ENCODE peak calls at places on chromosome 4, in seven cellular contexts. I, C, W, G, N, R and P are unnamed samples.

GRCh38 chr4:38663021-38663800 is 788 bp upstream of the KLF3 start:
- DNase-seq in I (no peak), C (peak; percentile 71), W (peak; percentile 56), G (peak; percentile 38), N (peak; percentile 32), R (no peak), P (peak; percentile 86)

GRCh38 chr4:174631901-174632758 is 109.8 kb upstream of the HPGD start:
- DNase-seq in I (no peak), C (no peak), W (peak; percentile 39), G (peak; percentile 62), N (peak; percentile 58), R (peak; percentile 47), P (peak; percentile 6)

GRCh38 chr4:185726931-185727330 is 85.1 kb downstream of the SORBS2 start:
- DNase-seq in I (no peak), C (no peak), W (no peak), G (no peak), N (peak; percentile 75), R (no peak), P (no peak)

GRCh38 chr4:57037982-57038604 is 59.4 kb downstream of the POLR2B start:
- DNase-seq in I (no peak), C (peak; percentile 54), W (peak; percentile 77), G (peak; percentile 56), N (peak; percentile 66), R (peak; percentile 51), P (peak; percentile 81)

GRCh38 chr4:55838356-55838755 is 15.1 kb upstream of the EXOC1 start:
- DNase-seq in I (no peak), C (no peak), W (no peak), G (no peak), N (no peak), R (no peak), P (no peak)

GRCh38 chr4:44806076-44806475 is 79.7 kb upstream of the GNPDA2 start:
- DNase-seq in I (no peak), C (no peak), W (no peak), G (no peak), N (no peak), R (no peak), P (no peak)

GRCh38 chr4:19592391-19592790 is 659.3 kb upstream of the SLIT2 start:
- DNase-seq in I (no peak), C (no peak), W (no peak), G (no peak), N (peak; percentile 7), R (no peak), P (no peak)

GRCh38 chr4:136557396-136557795 is 974.9 kb downstream of the PCDH18 start:
- DNase-seq in I (no peak), C (no peak), W (no peak), G (no peak), N (no peak), R (no peak), P (no peak)

GRCh38 chr4:95014068-95014467 is 256.3 kb downstream of the BMPR1B start:
- DNase-seq in I (no peak), C (no peak), W (no peak), G (no peak), N (no peak), R (no peak), P (no peak)

GRCh38 chr4:82519776-82520175 is 42.0 kb downstream of the TMEM150C start:
- DNase-seq in I (no peak), C (no peak), W (no peak), G (no peak), N (no peak), R (no peak), P (no peak)

GRCh38 chr4:72896515-72896914 is 173.0 kb downstream of the COX18 start:
- DNase-seq in I (no peak), C (no peak), W (no peak), G (peak; percentile 11), N (peak; percentile 46), R (peak; percentile 10), P (no peak)

GRCh38 chr4:165684177-165684870 is 188.7 kb upstream of the TLL1 start:
- DNase-seq in I (no peak), C (no peak), W (no peak), G (no peak), N (peak; percentile 64), R (peak; percentile 74), P (no peak)

GRCh38 chr4:173924561-173924960 is 358.9 kb downstream of the FBXO8 start:
- DNase-seq in I (no peak), C (no peak), W (no peak), G (no peak), N (peak; percentile 2), R (no peak), P (no peak)

GRCh38 chr4:54937501-54937900 is 187.9 kb downstream of the KDR start:
- DNase-seq in I (no peak), C (no peak), W (no peak), G (no peak), N (no peak), R (no peak), P (no peak)

GRCh38 chr4:177404980-177405379 is 37.3 kb downstream of the AGA start:
- DNase-seq in I (no peak), C (no peak), W (no peak), G (no peak), N (peak; percentile 42), R (no peak), P (no peak)

GRCh38 chr4:3252831-3253641 is 4.1 kb downstream of the MSANTD1 start:
- DNase-seq in I (no peak), C (no peak), W (no peak), G (no peak), N (no peak), R (no peak), P (peak; percentile 3)

GRCh38 chr4:113587640-113588275 is 173.8 kb downstream of the CAMK2D start:
- DNase-seq in I (no peak), C (no peak), W (no peak), G (no peak), N (no peak), R (no peak), P (no peak)

GRCh38 chr4:110877728-110878382 is 255.0 kb upstream of the PITX2 start:
- DNase-seq in I (no peak), C (no peak), W (no peak), G (no peak), N (no peak), R (no peak), P (no peak)

GRCh38 chr4:176207839-176208238 is 12.5 kb upstream of the SPATA4 start:
- DNase-seq in I (no peak), C (no peak), W (no peak), G (no peak), N (no peak), R (no peak), P (no peak)

GRCh38 chr4:83964996-83965541 is 429.2 kb downstream of the GPAT3 start:
- DNase-seq in I (no peak), C (no peak), W (no peak), G (peak; percentile 18), N (peak; percentile 42), R (peak; percentile 18), P (no peak)

GRCh38 chr4:61273237-61273636 is 73.1 kb downstream of the ADGRL3 start:
- DNase-seq in I (no peak), C (no peak), W (no peak), G (peak; percentile 0), N (no peak), R (no peak), P (no peak)

GRCh38 chr4:44438687-44439086 is 9.9 kb downstream of the KCTD8 start:
- DNase-seq in I (no peak), C (no peak), W (no peak), G (no peak), N (no peak), R (no peak), P (no peak)

GRCh38 chr4:25421819-25422511 is 44.9 kb downstream of the ANAPC4 start:
- DNase-seq in I (no peak), C (no peak), W (no peak), G (no peak), N (no peak), R (no peak), P (no peak)

GRCh38 chr4:79225360-79225759 is 100.5 kb downstream of the NAA11 start:
- DNase-seq in I (no peak), C (no peak), W (no peak), G (no peak), N (no peak), R (no peak), P (no peak)

GRCh38 chr4:156113138-156113537 is 159.5 kb upstream of the CTSO start:
- DNase-seq in I (no peak), C (no peak), W (no peak), G (no peak), N (peak; percentile 19), R (peak; percentile 31), P (no peak)